ENCODE peak calls at places on chromosome 14, in five cellular contexts. J, F, H, M and P are unnamed samples.

GRCh38 chr14:105152794-105153241 is 15.8 kb downstream of the JAG2 start:
- DNase-seq in M (no peak), H (no peak), J (no peak), F (peak), P (peak)

GRCh38 chr14:55927059-55927458 is 191.2 kb upstream of the PELI2 start:
- DNase-seq in F (no peak), H (no peak), J (no peak), M (peak), P (no peak)

GRCh38 chr14:104158827-104159798 is 20.7 kb downstream of the KIF26A start:
- DNase-seq in M (no peak), F (no peak), J (no peak), H (no peak), P (peak)

GRCh38 chr14:67650694-67651093 is 23.7 kb downstream of the VTI1B start:
- DNase-seq in J (no peak), F (no peak), H (no peak), M (no peak), P (no peak)

GRCh38 chr14:71415404-71415690 is 508.1 kb downstream of the PCNX1 start:
- DNase-seq in F (no peak), M (no peak), J (no peak), H (no peak), P (no peak)

GRCh38 chr14:26163761-26164160 is 434.1 kb downstream of the NOVA1 start:
- DNase-seq in H (no peak), J (no peak), M (no peak), F (no peak), P (peak)

GRCh38 chr14:59771577-59771976 is 99.0 kb downstream of the RTN1 start:
- DNase-seq in H (no peak), J (no peak), F (no peak), M (no peak), P (no peak)

GRCh38 chr14:75986439-75986765 is 839 bp downstream of the IFT43 start:
- DNase-seq in J (no peak), H (no peak), M (no peak), F (no peak), P (no peak)

GRCh38 chr14:37142835-37143499 is 29.4 kb downstream of the SLC25A21 start:
- DNase-seq in J (no peak), M (no peak), H (no peak), F (no peak), P (no peak)

GRCh38 chr14:67269338-67270060 is 28.3 kb downstream of the PALS1 start:
- DNase-seq in M (no peak), H (no peak), J (no peak), F (no peak), P (no peak)

GRCh38 chr14:104132981-104133380 is 5.4 kb upstream of the KIF26A start:
- DNase-seq in J (no peak), H (no peak), F (peak), M (no peak), P (no peak)

GRCh38 chr14:36091096-36091495 is 85.4 kb downstream of the PTCSC3 start:
- DNase-seq in J (no peak), F (no peak), M (no peak), H (no peak), P (no peak)

GRCh38 chr14:60183724-60184596 is 18.8 kb upstream of the DHRS7 start:
- DNase-seq in F (no peak), J (no peak), H (no peak), M (no peak), P (no peak)

GRCh38 chr14:50871914-50872732 is at the start of gene ABHD12B:
- DNase-seq in J (no peak), H (no peak), M (no peak), F (peak), P (peak)

GRCh38 chr14:106308839-106309389 is 782.5 kb downstream of the TMEM121 start:
- DNase-seq in H (no peak), F (no peak), J (no peak), M (peak), P (no peak)

GRCh38 chr14:75861161-75861621 is 120.6 kb downstream of the TGFB3 start:
- DNase-seq in F (no peak), J (no peak), H (peak), M (no peak), P (no peak)

GRCh38 chr14:77190977-77191376 is 9.4 kb downstream of the TMEM63C start:
- DNase-seq in F (no peak), H (no peak), J (no peak), M (no peak), P (no peak)

GRCh38 chr14:73173092-73173735 is 36.9 kb downstream of the PSEN1 start:
- DNase-seq in M (no peak), F (no peak), H (no peak), J (no peak), P (no peak)

GRCh38 chr14:74350944-74351323 is 2.7 kb downstream of the VRTN start:
- DNase-seq in M (no peak), J (no peak), H (no peak), F (no peak), P (no peak)

GRCh38 chr14:38078393-38078792 is 129.3 kb upstream of the SSTR1 start:
- DNase-seq in M (no peak), H (no peak), F (no peak), J (no peak), P (no peak)

GRCh38 chr14:48341069-48341468 is 665.7 kb upstream of the MDGA2 start:
- DNase-seq in J (no peak), H (no peak), M (no peak), F (no peak), P (no peak)

GRCh38 chr14:32702571-32702970 is 236.1 kb upstream of the NPAS3 start:
- DNase-seq in F (peak), M (peak), H (peak), J (peak), P (peak)

GRCh38 chr14:50759800-50760543 is 71.0 kb downstream of the NIN start:
- DNase-seq in H (no peak), M (no peak), J (no peak), F (no peak), P (no peak)

GRCh38 chr14:75720828-75721227 is 59.8 kb downstream of the TTLL5 start:
- DNase-seq in H (peak), M (no peak), F (peak), J (peak), P (peak)

GRCh38 chr14:68510201-68510600 is 282.7 kb downstream of the ZFP36L1 start:
- DNase-seq in H (peak), M (no peak), J (peak), F (peak), P (peak)

GRCh38 chr14:71532349-71532748 is 399.9 kb upstream of the RGS6 start:
- DNase-seq in H (no peak), F (no peak), M (no peak), J (no peak), P (no peak)

GRCh38 chr14:41167040-41167439 is 439.6 kb upstream of the LRFN5 start:
- DNase-seq in F (no peak), M (no peak), J (no peak), H (no peak), P (no peak)

GRCh38 chr14:82070753-82071152 is 537.1 kb upstream of the SEL1L start:
- DNase-seq in F (no peak), J (no peak), M (no peak), H (no peak), P (no peak)

GRCh38 chr14:67984274-67984673 is 164.7 kb downstream of the RAD51B start:
- DNase-seq in F (no peak), H (no peak), J (no peak), M (no peak), P (no peak)

GRCh38 chr14:64960762-64961276 is 11.3 kb downstream of the RAB15 start:
- DNase-seq in M (no peak), F (no peak), H (no peak), J (no peak), P (no peak)
- TF ChIP-seq CTCF in M (no peak), F (no peak), H (no peak), J (no peak), P (no peak)

GRCh38 chr14:95360828-95361227 is 41.1 kb upstream of the CLMN start:
- DNase-seq in H (no peak), M (no peak), J (no peak), F (no peak), P (no peak)
- H3K4me3 ChIP-seq in H (no peak), M (no peak), J (no peak), F (no peak), P (no peak)

DNA sequence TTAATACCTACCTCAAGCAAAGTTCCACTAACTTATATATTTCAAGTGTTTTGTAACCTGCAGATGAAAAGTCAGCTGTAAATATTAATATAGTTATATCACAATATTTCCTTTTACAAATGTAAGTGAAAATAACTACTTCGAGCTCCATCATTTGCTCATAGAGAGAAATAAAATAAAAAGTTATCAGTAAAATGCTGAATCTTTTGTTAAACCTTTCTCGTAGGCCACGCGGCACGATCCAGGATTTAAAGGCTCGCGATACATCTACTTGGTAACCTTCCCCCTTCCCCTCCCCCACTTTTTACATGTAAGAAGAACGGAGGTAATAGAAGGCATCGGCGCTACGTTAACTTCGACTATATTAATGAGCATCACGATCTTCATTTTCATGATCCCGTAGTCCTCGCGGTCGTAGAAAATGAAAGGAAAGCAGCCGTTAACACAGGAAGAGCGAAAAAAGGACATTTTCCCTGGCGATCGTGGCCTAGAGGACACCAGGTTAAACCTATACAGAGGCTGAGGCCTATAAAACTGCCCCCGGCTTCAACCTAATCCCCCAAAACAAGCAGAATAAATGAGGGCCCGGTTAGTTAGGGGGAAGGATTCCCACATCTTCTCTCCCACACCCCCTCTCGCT is 510 bp downstream of the HNRNPC start:
- DNase-seq in H (no peak), M (peak), J (no peak), F (no peak), P (no peak)
- H3K27ac ChIP-seq in H (peak), M (peak), J (peak), F (peak), P (peak)

DNA sequence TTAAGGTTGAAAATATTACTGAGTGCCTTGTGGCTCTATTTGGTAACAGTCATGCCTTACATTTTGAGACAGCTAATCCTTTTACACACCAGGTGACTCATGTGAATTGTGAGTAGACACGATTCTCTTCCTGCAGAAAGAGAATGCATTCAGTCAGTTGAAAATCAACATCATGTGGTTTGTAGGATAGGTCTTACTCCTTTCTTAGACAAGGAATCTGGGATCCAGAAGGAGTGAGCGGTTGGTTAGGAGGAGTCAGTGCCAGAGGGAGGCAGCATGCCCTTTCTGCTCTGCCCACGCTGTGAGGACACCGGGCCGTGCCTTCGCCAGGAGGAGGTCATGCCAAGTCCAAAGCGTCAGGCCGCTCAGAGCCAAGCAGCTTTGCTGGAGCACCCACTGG is 47.6 kb downstream of the TRAF3 start:
- DNase-seq in J (no peak), M (no peak), H (no peak), F (peak), P (peak)
- TF ChIP-seq CTCF in J (no peak), M (no peak), H (no peak), F (peak), P (no peak)

DNA sequence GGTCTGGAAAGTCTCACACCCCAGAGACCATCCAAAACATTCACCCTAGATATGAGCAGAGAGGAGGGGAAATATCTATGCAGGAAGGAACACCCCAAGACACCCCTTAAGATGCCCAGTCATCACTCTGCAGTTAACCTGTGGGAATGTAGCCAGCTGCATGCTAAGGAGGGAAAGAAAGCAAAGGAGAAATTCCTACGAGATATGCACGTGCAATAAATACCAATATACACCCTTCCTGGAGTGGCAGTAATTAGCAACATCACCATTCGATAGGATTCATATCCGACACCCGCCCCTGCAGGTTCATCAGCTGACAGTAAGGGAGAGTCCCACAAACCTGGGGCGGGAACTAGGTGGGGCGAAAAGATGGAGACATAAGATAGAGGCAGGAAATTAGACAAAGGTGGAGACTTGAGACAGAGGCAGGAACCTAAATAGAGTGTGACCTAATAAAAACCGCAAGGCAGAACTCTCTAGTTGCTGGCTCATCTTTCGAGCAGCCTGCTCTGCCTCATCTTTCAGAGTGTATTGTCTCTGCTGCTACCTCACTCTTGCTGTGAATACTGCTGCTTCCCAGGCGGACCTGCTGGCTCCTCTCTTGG is 51.5 kb downstream of the PLEKHG3 start:
- DNase-seq in F (no peak), J (no peak), M (peak), H (no peak), P (no peak)
- H3K4me3 ChIP-seq in F (no peak), J (no peak), M (no peak), H (no peak), P (no peak)

DNA sequence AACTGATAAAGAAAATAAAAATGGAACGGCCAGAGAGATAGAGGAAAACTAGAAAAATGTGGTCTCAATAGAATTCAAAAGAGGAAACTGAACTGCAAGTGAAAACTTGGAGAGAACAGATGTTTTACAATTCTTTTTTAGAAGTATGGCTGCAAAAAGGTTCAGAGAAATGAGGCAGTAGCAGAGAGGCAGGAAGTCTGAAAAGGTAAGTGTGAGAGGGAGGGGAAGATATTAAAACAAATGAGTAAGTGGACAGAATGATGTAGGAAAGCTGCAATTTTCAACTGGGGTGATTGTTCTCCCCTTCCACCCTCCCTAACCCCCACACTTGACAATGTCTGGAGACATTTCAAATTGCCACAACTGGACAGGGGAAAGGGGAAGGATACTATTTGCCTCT is 12.9 kb downstream of the BTBD7 start:
- DNase-seq in J (no peak), M (no peak), H (no peak), F (no peak), P (no peak)
- H3K27ac ChIP-seq in J (no peak), M (no peak), H (no peak), F (no peak), P (no peak)

DNA sequence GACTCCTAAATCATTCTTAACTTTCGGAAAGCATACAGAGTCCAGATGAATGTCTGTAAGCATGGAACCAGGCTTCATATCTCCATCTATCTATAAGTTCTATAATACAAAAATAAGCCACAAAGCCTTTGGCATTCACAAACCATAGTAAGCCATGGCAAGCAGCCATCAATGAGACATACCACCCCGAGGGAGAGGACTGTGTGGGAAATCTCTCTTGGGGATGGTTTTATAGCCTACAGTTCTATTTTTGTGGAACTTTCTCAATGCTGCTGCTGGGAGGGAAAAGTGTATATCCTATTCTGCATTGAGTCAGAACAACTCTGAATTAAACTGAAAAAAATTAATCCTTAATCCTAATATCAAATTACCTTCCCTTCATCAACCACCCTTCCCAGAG is 20.4 kb downstream of the EGLN3 start:
- DNase-seq in H (no peak), J (no peak), F (no peak), M (no peak), P (no peak)
- TF ChIP-seq CTCF in H (no peak), J (no peak), F (no peak), M (no peak), P (no peak)

GRCh38 chr14:34211732-34212131 is 250.3 kb downstream of the SPTSSA start:
- DNase-seq in F (no peak), J (no peak), M (no peak), H (no peak), P (no peak)
- H3K4me3 ChIP-seq in F (no peak), J (no peak), M (no peak), H (no peak), P (no peak)

DNA sequence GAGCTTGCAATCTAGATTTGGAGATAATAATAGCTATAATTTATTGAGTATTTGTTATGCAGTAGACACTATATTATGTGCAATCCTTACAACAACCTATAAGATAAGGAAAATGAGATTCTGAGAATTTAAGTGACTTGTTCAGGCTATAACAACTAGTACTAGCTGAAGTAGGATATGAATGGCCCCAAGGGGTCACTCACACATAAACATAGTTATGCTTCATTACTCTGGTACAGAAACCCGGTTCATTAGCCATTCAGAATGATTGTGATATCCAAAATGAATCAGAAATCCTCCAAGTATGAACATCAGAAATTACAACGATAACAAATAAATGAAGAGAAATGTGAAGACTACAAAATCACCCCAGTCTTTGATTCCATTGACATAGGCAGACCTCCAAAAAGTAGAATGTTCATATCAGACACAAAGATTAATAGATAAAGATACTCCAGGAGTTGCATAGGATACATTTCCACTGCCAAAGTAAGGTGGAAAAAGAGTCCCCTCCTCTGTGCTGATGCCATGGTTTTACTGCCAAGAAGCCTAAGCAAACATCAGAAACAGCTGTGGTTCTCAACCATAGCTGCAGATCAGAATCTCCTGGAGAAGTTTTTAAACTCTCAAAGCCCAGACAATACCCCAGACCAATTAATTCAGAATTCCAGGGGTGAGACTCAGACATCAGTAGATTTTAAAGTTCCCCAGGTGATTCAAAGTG is 8.6 kb upstream of the NID2 start:
- DNase-seq in F (no peak), M (no peak), H (no peak), J (no peak), P (no peak)
- H3K27ac ChIP-seq in F (no peak), M (no peak), H (no peak), J (no peak), P (no peak)